ENCODE peak calls at places on chromosomes 16 and 17, in seven cellular contexts. J is body of pancreas; T is CD8-positive, alpha-beta memory T cell; G is sigmoid colon; I is neural progenitor cell; S is GM23248; M is ovary. Y is an unnamed sample. For H3K4me1, the result is how much of the 10 kb centered on the place peaks cover.

GRCh38 chr17:67353929-67354557 is 12.3 kb downstream of the PSMD12 start:
- DNase-seq in J (no peak), T (no peak), G (no peak), I (no peak), S (no peak), M (no peak), Y (no peak)

GRCh38 chr16:30659507-30660423 is 1.5 kb downstream of the FBRS start:
- DNase-seq in J (peak), T (peak), G (peak), I (peak), S (peak), M (peak), Y (peak)

GRCh38 chr16:11601911-11602310 is 15.2 kb upstream of the LITAF start:
- DNase-seq in J (no peak), T (no peak), G (no peak), I (no peak), S (no peak), M (no peak), Y (no peak)

GRCh38 chr17:76074390-76075363 is at the start of gene GALR2:
- DNase-seq in J (no peak), T (no peak), G (no peak), I (peak), S (no peak), M (no peak), Y (no peak)

GRCh38 chr17:30716461-30717289 is 107.8 kb downstream of the CRLF3 start:
- DNase-seq in J (no peak), T (peak), G (peak), I (no peak), S (peak), M (no peak), Y (no peak)

GRCh38 chr17:65931246-65932149 is 260.4 kb downstream of the CEP112 start:
- DNase-seq in J (no peak), T (no peak), G (no peak), I (no peak), S (peak), M (no peak), Y (no peak)

GRCh38 chr17:60535382-60536279 is 9.6 kb upstream of the APPBP2 start:
- DNase-seq in J (no peak), T (no peak), G (no peak), I (no peak), S (peak), M (no peak), Y (no peak)

GRCh38 chr17:57475786-57476185 is 219.5 kb downstream of the MSI2 start:
- DNase-seq in J (no peak), T (no peak), G (no peak), I (peak), S (no peak), M (no peak), Y (no peak)

GRCh38 chr17:80816241-80817103 is 175.2 kb upstream of the CHMP6 start:
- DNase-seq in J (peak), T (no peak), G (peak), I (no peak), S (no peak), M (no peak), Y (no peak)

GRCh38 chr16:57355898-57356414 is 2.6 kb upstream of the CCL22 start:
- DNase-seq in J (no peak), T (no peak), G (no peak), I (no peak), S (no peak), M (no peak), Y (no peak)

GRCh38 chr17:81510798-81511549 is 1.6 kb downstream of the ACTG1 start:
- DNase-seq in J (no peak), T (peak), G (no peak), I (no peak), S (peak), M (no peak), Y (no peak)

GRCh38 chr17:4219241-4219640 is 44.5 kb downstream of the ANKFY1 start:
- DNase-seq in J (no peak), T (no peak), G (no peak), I (no peak), S (no peak), M (no peak), Y (no peak)

GRCh38 chr17:40034426-40035161 is 19.4 kb downstream of the CSF3 start:
- DNase-seq in J (no peak), T (no peak), G (no peak), I (no peak), S (no peak), M (no peak), Y (no peak)

GRCh38 chr16:81618661-81619060 is 160.4 kb upstream of the PLCG2 start:
- DNase-seq in J (peak), T (no peak), G (no peak), I (peak), S (no peak), M (no peak), Y (peak)

GRCh38 chr16:3020604-3021448 is 658 bp downstream of the TNFRSF12A start:
- DNase-seq in J (peak), T (peak), G (peak), I (peak), S (peak), M (peak), Y (peak)

GRCh38 chr17:16107165-16107770 is 107.6 kb downstream of the TTC19 start:
- DNase-seq in J (no peak), T (no peak), G (no peak), I (no peak), S (no peak), M (no peak), Y (no peak)

GRCh38 chr16:89867918-89868317 is 5.5 kb upstream of the TCF25 start:
- DNase-seq in J (no peak), T (no peak), G (no peak), I (no peak), S (peak), M (no peak), Y (no peak)

GRCh38 chr17:34451313-34451712 is 88.3 kb upstream of the CCL1 start:
- DNase-seq in J (no peak), T (no peak), G (no peak), I (no peak), S (peak), M (no peak), Y (no peak)

GRCh38 chr16:29154100-29154499 is 169.2 kb downstream of the LAT start:
- DNase-seq in J (no peak), T (no peak), G (no peak), I (no peak), S (no peak), M (peak), Y (no peak)

GRCh38 chr17:61009619-61010018 is 332.0 kb downstream of the BCAS3 start:
- DNase-seq in J (peak), T (no peak), G (no peak), I (no peak), S (peak), M (no peak), Y (no peak)

GRCh38 chr17:8807070-8807550 is 7.9 kb upstream of the MFSD6L start:
- DNase-seq in J (no peak), T (no peak), G (no peak), I (no peak), S (peak), M (no peak), Y (no peak)

GRCh38 chr16:12558641-12559040 is 245.0 kb downstream of the CPPED1 start:
- DNase-seq in J (no peak), T (no peak), G (no peak), I (no peak), S (no peak), M (no peak), Y (no peak)

GRCh38 chr17:72915631-72916081 is 176.8 kb downstream of the SLC39A11 start:
- DNase-seq in J (no peak), T (no peak), G (no peak), I (no peak), S (no peak), M (no peak), Y (no peak)

GRCh38 chr16:88799569-88800276 is 3.9 kb upstream of the CDT1 start:
- DNase-seq in J (no peak), T (peak), G (no peak), I (no peak), S (no peak), M (no peak), Y (no peak)

GRCh38 chr16:82311528-82311927 is 141.5 kb upstream of the MPHOSPH6 start:
- DNase-seq in J (no peak), T (no peak), G (no peak), I (no peak), S (no peak), M (no peak), Y (no peak)

GRCh38 chr17:9843152-9844010 is 17.7 kb downstream of the GLP2R start:
- DNase-seq in J (no peak), T (no peak), G (no peak), I (no peak), S (peak), M (no peak), Y (no peak)

GRCh38 chr16:29702307-29702706 is 23.3 kb downstream of the QPRT start:
- DNase-seq in J (no peak), T (peak), G (no peak), I (no peak), S (no peak), M (no peak), Y (no peak)

GRCh38 chr17:82930043-82930923 is 90.5 kb upstream of the ZNF750 start:
- DNase-seq in J (peak), T (peak), G (peak), I (no peak), S (no peak), M (peak), Y (no peak)

GRCh38 chr16:78528265-78528664 is 428.8 kb downstream of the WWOX start:
- DNase-seq in J (no peak), T (no peak), G (no peak), I (no peak), S (no peak), M (no peak), Y (no peak)

GRCh38 chr16:87963400-87963799 is 12.2 kb downstream of the BANP start:
- DNase-seq in J (no peak), T (peak), G (no peak), I (no peak), S (peak), M (no peak), Y (no peak)

GRCh38 chr16:4692460-4693295 is 684 bp upstream of the NUDT16L1 start:
- DNase-seq in J (no peak), T (peak), G (peak), I (peak), S (peak), M (no peak), Y (no peak)

GRCh38 chr16:56936491-56936890 is 4.5 kb downstream of the HERPUD1 start:
- DNase-seq in J (no peak), T (no peak), G (no peak), I (no peak), S (peak), M (no peak), Y (no peak)

GRCh38 chr17:56471661-56472060 is 121.8 kb upstream of the NOG start:
- DNase-seq in J (no peak), T (no peak), G (no peak), I (no peak), S (no peak), M (no peak), Y (no peak)

GRCh38 chr16:24748242-24748641 is 18.8 kb downstream of the TNRC6A start:
- DNase-seq in J (peak), T (no peak), G (peak), I (no peak), S (peak), M (no peak), Y (peak)

GRCh38 chr16:58409316-58409973 is 17.2 kb downstream of the GINS3 start:
- DNase-seq in J (no peak), T (no peak), G (peak), I (no peak), S (peak), M (no peak), Y (peak)

GRCh38 chr16:54268766-54269165 is 17.8 kb downstream of the IRX3 start:
- DNase-seq in J (no peak), T (no peak), G (no peak), I (no peak), S (no peak), M (no peak), Y (no peak)

GRCh38 chr16:54269461-54269860 is 17.1 kb downstream of the IRX3 start:
- DNase-seq in J (no peak), T (no peak), G (no peak), I (no peak), S (no peak), M (no peak), Y (no peak)

GRCh38 chr16:54268340-54268739 is 18.2 kb downstream of the IRX3 start:
- DNase-seq in J (no peak), T (no peak), G (no peak), I (no peak), S (no peak), M (no peak), Y (no peak)

GRCh38 chr16:54266363-54266955 is 20.1 kb downstream of the IRX3 start:
- DNase-seq in J (no peak), T (no peak), G (no peak), I (no peak), S (peak), M (no peak), Y (no peak)

GRCh38 chr16:54265558-54266213 is 20.9 kb downstream of the IRX3 start:
- DNase-seq in J (no peak), T (no peak), G (no peak), I (no peak), S (peak), M (no peak), Y (no peak)
- H3K4me1 ChIP-seq in J (under half), T (under half), G (under half), I (under half), S (under half), M (under half), Y (under half)

DNA sequence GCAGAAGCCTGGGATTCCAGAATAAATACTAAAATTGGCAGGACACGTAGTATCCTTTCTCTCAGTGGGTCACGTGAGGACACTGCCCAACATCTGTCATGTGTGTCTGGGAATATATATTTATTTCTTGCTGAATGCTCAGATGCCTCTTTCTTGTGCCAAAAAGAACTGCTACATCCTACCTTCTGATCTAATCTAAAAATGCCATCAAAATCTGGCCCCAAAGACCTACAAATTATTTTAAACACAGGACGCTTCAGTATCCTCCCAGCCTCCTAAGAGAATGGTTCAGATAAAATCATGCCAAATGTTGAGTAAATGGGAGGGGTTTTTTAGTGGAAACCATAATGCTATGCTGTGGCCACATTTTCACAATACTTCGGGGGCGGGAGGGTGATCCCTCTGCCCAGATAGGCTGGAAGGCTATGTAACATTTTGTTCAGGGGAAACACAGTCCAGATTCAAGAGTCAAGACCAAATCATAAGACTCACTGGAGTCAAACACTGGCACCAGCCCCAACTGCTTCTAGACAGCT is 22.9 kb upstream of the CORO6 start:
- DNase-seq in J (peak), T (no peak), G (peak), I (no peak), S (peak), M (peak), Y (peak)
- H3K4me1 ChIP-seq in J (under half), T (under half), G (under half), I (under half), S (under half), M (under half), Y (under half)

DNA sequence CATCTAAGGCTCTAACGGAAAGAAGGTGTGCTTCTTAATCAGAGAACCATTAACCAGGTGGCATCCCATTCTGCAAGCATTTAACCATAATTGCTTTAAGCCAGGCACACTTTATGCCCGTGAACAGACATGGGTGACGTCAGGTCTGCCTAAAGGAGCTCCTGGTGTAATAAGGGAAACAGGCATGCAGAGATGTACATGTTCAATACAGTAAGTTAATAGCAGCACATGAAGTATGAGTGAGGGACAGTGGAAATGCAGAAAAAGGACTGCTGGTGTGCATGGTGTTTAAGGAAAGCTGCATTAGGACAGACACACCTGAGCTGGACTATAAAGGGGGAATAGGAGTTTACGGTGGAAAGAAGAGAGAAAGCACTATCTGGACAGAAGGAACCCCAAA is 18.6 kb downstream of the DYNLRB2 start:
- DNase-seq in J (no peak), T (no peak), G (no peak), I (no peak), S (no peak), M (no peak), Y (no peak)
- H3K4me1 ChIP-seq in J (under half), T (under half), G (under half), I (under half), S (under half), M (under half), Y (under half)

GRCh38 chr16:77223184-77223583 is 24.0 kb downstream of the SYCE1L start:
- DNase-seq in J (no peak), T (no peak), G (no peak), I (peak), S (peak), M (no peak), Y (no peak)

GRCh38 chr16:77220427-77220826 is 21.2 kb downstream of the SYCE1L start:
- DNase-seq in J (no peak), T (no peak), G (no peak), I (no peak), S (no peak), M (no peak), Y (no peak)

GRCh38 chr16:77214411-77215138 is 15.4 kb downstream of the SYCE1L start:
- DNase-seq in J (no peak), T (no peak), G (no peak), I (no peak), S (no peak), M (no peak), Y (no peak)

GRCh38 chr16:77221482-77221881 is 22.3 kb downstream of the SYCE1L start:
- DNase-seq in J (no peak), T (no peak), G (no peak), I (no peak), S (peak), M (no peak), Y (no peak)

GRCh38 chr16:77219437-77219836 is 20.2 kb downstream of the SYCE1L start:
- DNase-seq in J (no peak), T (no peak), G (no peak), I (no peak), S (no peak), M (no peak), Y (no peak)
- H3K4me1 ChIP-seq in J (under half), T (under half), G (under half), I (under half), S (under half), M (under half), Y (under half)

GRCh38 chr17:746783-747629 is 5.1 kb downstream of the GEMIN4 start:
- DNase-seq in J (no peak), T (no peak), G (no peak), I (no peak), S (no peak), M (no peak), Y (no peak)
- H3K4me1 ChIP-seq in J (under half), T (under half), G (under half), I (under half), S (under half), M (under half), Y (under half)

DNA sequence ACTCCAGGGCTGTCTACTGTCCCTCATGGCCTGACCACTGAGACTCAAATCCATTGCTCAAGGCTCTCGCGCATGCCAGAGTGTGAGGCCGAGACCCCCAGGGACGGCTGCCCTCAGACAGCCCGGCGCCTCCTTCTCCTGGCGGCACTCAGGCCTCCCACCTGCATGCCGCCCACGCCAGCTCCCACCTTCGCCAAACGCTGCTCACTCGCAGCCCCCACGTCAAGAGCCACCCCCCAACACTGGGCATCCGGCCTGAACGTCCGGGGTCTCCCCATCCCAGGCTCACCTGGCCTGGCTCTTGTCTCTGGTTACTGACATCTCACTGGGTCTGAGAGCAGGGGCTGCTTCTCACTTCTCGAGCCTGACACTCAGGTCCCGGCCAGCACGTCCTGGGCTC is 12.3 kb upstream of the CACNA1H start:
- DNase-seq in J (no peak), T (no peak), G (no peak), I (no peak), S (no peak), M (no peak), Y (no peak)
- H3K4me1 ChIP-seq in J (under half), T (under half), G (under half), I (under half), S (under half), M (under half), Y (under half)

DNA sequence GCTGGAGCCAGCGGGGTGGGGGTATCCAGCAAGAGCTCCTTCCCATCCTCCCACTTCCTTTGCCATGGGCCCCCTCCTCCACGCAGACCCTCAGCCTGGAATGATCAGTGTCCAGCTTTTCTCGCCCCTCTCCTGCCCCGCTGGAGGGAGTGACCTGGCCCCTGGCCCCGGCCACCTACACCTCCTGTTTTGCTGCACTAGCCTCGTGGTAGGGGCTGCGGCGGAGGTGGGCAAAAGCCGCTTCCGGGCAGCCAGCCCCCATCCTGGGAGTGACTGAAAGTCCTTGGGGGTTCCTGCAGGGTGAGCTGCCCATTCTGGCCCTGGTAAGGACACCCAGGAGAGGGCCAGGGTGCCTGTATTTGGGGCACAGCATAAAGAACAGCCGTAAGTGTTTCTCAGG is 295.7 kb downstream of the SEC14L1 start:
- DNase-seq in J (no peak), T (no peak), G (no peak), I (no peak), S (no peak), M (no peak), Y (no peak)
- H3K4me1 ChIP-seq in J (under half), T (half or more), G (under half), I (half or more), S (under half), M (half or more), Y (under half)

DNA sequence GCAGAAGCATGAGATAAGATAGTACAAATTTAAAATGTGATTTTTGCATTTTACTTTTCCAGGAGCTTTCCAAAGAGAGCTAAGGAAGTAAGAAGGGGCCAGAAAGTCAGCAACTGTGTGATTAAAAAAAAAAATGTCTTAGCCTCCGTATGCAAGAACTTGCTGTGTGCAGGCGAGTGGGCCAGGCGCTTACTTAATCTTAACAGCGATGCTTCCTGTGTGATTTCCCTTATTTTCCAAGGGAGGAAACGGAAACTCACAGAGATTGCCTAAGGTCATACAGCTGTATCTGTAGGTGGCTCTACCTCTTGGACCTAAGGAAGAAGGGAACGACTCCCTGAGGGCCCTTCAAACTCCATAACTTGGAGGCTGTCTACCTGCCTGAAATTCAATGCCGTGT is 11.1 kb downstream of the HS3ST3B1 start:
- DNase-seq in J (no peak), T (no peak), G (no peak), I (no peak), S (no peak), M (no peak), Y (no peak)
- H3K4me1 ChIP-seq in J (under half), T (under half), G (under half), I (under half), S (under half), M (under half), Y (under half)